ENCODE peak calls at places on chromosome 17, in four cellular contexts. M, D, A and B are unnamed samples.

GRCh38 chr17:65191805-65192740 is 54.9 kb downstream of the RGS9 start:
- DNase-seq in M (no peak), A (peak), D (no peak), B (no peak)

GRCh38 chr17:80364091-80364691 is 50.8 kb upstream of the ENDOV start:
- DNase-seq in M (no peak), A (peak), D (peak), B (peak)

GRCh38 chr17:15377200-15377599 is 35.8 kb upstream of the TEKT3 start:
- DNase-seq in D (no peak), M (no peak), A (no peak), B (no peak)

GRCh38 chr17:35807371-35808144 is 1.7 kb upstream of the TAF15 start:
- DNase-seq in A (no peak), M (no peak), D (no peak), B (no peak)

GRCh38 chr17:19237389-19238166 is 412 bp downstream of the EPN2 start:
- DNase-seq in M (no peak), A (peak), D (peak), B (no peak)

GRCh38 chr17:31391496-31391949 is at the start of gene RAB11FIP4:
- DNase-seq in A (no peak), D (peak), M (no peak), B (peak)

GRCh38 chr17:82152556-82153294 is 54.7 kb upstream of the FASN start:
- DNase-seq in A (no peak), M (no peak), D (peak), B (no peak)

GRCh38 chr17:64130559-64131001 is 636 bp upstream of the ERN1 start:
- DNase-seq in M (no peak), A (no peak), D (peak), B (peak)

GRCh38 chr17:4947411-4948165 is 742 bp downstream of the PFN1 start:
- DNase-seq in D (peak), M (no peak), A (peak), B (peak)

GRCh38 chr17:45431531-45432404 is 902 bp downstream of the ARHGAP27 start:
- DNase-seq in A (peak), M (peak), D (peak), B (peak)

GRCh38 chr17:43671755-43672502 is 10.2 kb upstream of the MEOX1 start:
- DNase-seq in D (no peak), A (no peak), M (no peak), B (no peak)

GRCh38 chr17:9181640-9182039 is 160.3 kb downstream of the NTN1 start:
- DNase-seq in D (no peak), A (no peak), M (no peak), B (no peak)

GRCh38 chr17:37489197-37490001 is at the start of gene DUSP14:
- DNase-seq in M (peak), D (peak), A (peak), B (peak)

GRCh38 chr17:55433029-55433628 is 11.5 kb upstream of the MMD start:
- DNase-seq in D (no peak), A (peak), M (no peak), B (no peak)

GRCh38 chr17:17170346-17170976 is 35.7 kb downstream of the PLD6 start:
- DNase-seq in D (peak), A (no peak), M (no peak), B (no peak)

GRCh38 chr17:12789976-12790805 is 893 bp downstream of the ARHGAP44 start:
- DNase-seq in D (peak), A (no peak), M (no peak), B (no peak)

GRCh38 chr17:59838196-59838911 is 54.4 kb downstream of the TUBD1 start:
- DNase-seq in D (no peak), M (no peak), A (peak), B (peak)

GRCh38 chr17:76384987-76385891 is 830 bp downstream of the SPHK1 start:
- DNase-seq in A (peak), D (no peak), M (no peak), B (peak)